ENCODE peak calls at places on chromosomes 4 and X, in eight cellular contexts. K is HepG2, X is Peyer's patch, L is body of pancreas, N is transverse colon, H is thyroid gland, F is uterus, C is suprapubic skin. B is an unnamed sample.

GRCh38 chr4:119053245-119053644 is 82.4 kb upstream of the MYOZ2 start:
- DNase-seq in K (no peak), X (no peak), L (no peak), N (no peak), H (no peak), F (no peak), C (no peak), B (no peak)

GRCh38 chr4:76674995-76675394 is 222.9 kb downstream of the SOWAHB start:
- DNase-seq in K (peak; percentile 8), X (no peak), L (no peak), N (no peak), H (no peak), F (no peak), C (no peak), B (no peak)

GRCh38 chr4:121375262-121375661 is 5.6 kb downstream of the QRFPR start:
- DNase-seq in K (no peak), X (no peak), L (no peak), N (no peak), H (no peak), F (no peak), C (no peak), B (no peak)

GRCh38 chr4:55768291-55768690 is 51.3 kb upstream of the EXOC1L start:
- DNase-seq in K (peak; percentile 20), X (no peak), L (no peak), N (no peak), H (no peak), F (no peak), C (no peak), B (no peak)

GRCh38 chr4:76689079-76689817 is 208.7 kb downstream of the SOWAHB start:
- DNase-seq in K (no peak), X (peak; percentile 73), L (peak; percentile 76), N (peak; percentile 52), H (peak; percentile 56), F (peak; percentile 16), C (no peak), B (peak; percentile 51)

GRCh38 chrX:106608016-106608415 is 3.8 kb upstream of the RADX start:
- DNase-seq in K (no peak), X (no peak), L (peak; percentile 33), N (no peak), H (no peak), F (no peak), C (no peak), B (no peak)

GRCh38 chr4:104015680-104016079 is 295.9 kb upstream of the TACR3 start:
- DNase-seq in K (peak; percentile 7), X (no peak), L (peak; percentile 15), N (no peak), H (no peak), F (no peak), C (no peak), B (no peak)

GRCh38 chrX:9650091-9650490 is 115.6 kb downstream of the GPR143 start:
- DNase-seq in K (no peak), X (no peak), L (no peak), N (no peak), H (no peak), F (peak; percentile 35), C (no peak), B (no peak)

GRCh38 chr4:31545755-31546154 is 825.6 kb downstream of the PCDH7 start:
- DNase-seq in K (no peak), X (no peak), L (no peak), N (no peak), H (no peak), F (no peak), C (no peak), B (no peak)

GRCh38 chrX:3711331-3711917 is 2.0 kb downstream of the PRKX start:
- DNase-seq in K (no peak), X (no peak), L (peak; percentile 6), N (peak; percentile 25), H (no peak), F (no peak), C (no peak), B (peak; percentile 15)

GRCh38 chr4:185254434-185254833 is 45.0 kb downstream of the SNX25 start:
- DNase-seq in K (peak; percentile 58), X (no peak), L (no peak), N (no peak), H (no peak), F (no peak), C (no peak), B (no peak)

GRCh38 chr4:87078987-87079469 is 141.4 kb downstream of the KLHL8 start:
- DNase-seq in K (no peak), X (no peak), L (peak; percentile 38), N (no peak), H (peak; percentile 46), F (peak; percentile 57), C (peak; percentile 85), B (peak; percentile 74)

GRCh38 chr4:24262084-24262483 is 322.3 kb downstream of the DHX15 start:
- DNase-seq in K (no peak), X (no peak), L (no peak), N (no peak), H (peak; percentile 83), F (no peak), C (no peak), B (no peak)

GRCh38 chrX:69015564-69016218 is 149.6 kb downstream of the PJA1 start:
- DNase-seq in K (no peak), X (no peak), L (no peak), N (no peak), H (peak; percentile 46), F (peak; percentile 44), C (no peak), B (no peak)

GRCh38 chr4:84530871-84531270 is 31.8 kb upstream of the NKX6-1 start:
- DNase-seq in K (no peak), X (no peak), L (no peak), N (no peak), H (no peak), F (no peak), C (no peak), B (no peak)

GRCh38 chr4:146343199-146343598 is 128.9 kb downstream of the REELD1 start:
- DNase-seq in K (no peak), X (no peak), L (no peak), N (no peak), H (no peak), F (no peak), C (no peak), B (no peak)

GRCh38 chrX:1449581-1450149 is 3.0 kb downstream of the ASMTL start:
- DNase-seq in K (no peak), X (no peak), L (no peak), N (no peak), H (no peak), F (no peak), C (no peak), B (no peak)

GRCh38 chrX:39688576-39689373 is 409.0 kb downstream of the BCOR start:
- DNase-seq in K (peak; percentile 1), X (peak; percentile 77), L (peak; percentile 75), N (peak; percentile 68), H (peak; percentile 67), F (peak; percentile 66), C (no peak), B (peak; percentile 48)

GRCh38 chrX:134460861-134461218 is 875 bp downstream of the HPRT1 start:
- DNase-seq in K (no peak), X (no peak), L (no peak), N (no peak), H (no peak), F (no peak), C (no peak), B (no peak)

GRCh38 chr4:152678841-152679240 is 956 bp downstream of the TMEM154 start:
- DNase-seq in K (no peak), X (no peak), L (no peak), N (no peak), H (no peak), F (no peak), C (no peak), B (no peak)

GRCh38 chr4:152680988-152681731 is 1.4 kb upstream of the TMEM154 start:
- DNase-seq in K (no peak), X (no peak), L (no peak), N (no peak), H (no peak), F (no peak), C (no peak), B (no peak)

GRCh38 chr4:152682143-152682542 is 2.3 kb upstream of the TMEM154 start:
- DNase-seq in K (no peak), X (no peak), L (no peak), N (no peak), H (no peak), F (no peak), C (no peak), B (no peak)

GRCh38 chr4:152676052-152676854 is 3.5 kb downstream of the TMEM154 start:
- DNase-seq in K (no peak), X (no peak), L (no peak), N (no peak), H (no peak), F (no peak), C (no peak), B (no peak)

GRCh38 chr4:152679414-152680281 is at the start of gene TMEM154:
- DNase-seq in K (no peak), X (peak; percentile 75), L (peak; percentile 55), N (peak; percentile 74), H (peak; percentile 54), F (peak; percentile 18), C (peak; percentile 85), B (peak; percentile 58)
- TF ChIP-seq POLR2A in K (no peak), X (peak; percentile 31), L (peak; percentile 37), N (peak; percentile 74), H (no peak), F (no peak), C (peak; percentile 66), B (no peak)

GRCh38 chr4:98657531-98658286 is 702 bp downstream of the TSPAN5 start:
- DNase-seq in K (no peak), X (peak; percentile 55), L (peak; percentile 29), N (peak; percentile 23), H (peak; percentile 44), F (peak; percentile 41), C (no peak), B (no peak)
- H3K4me1 ChIP-seq in K (peaks cover 8% of the 10 kb centered on the region), X (peaks cover 3% of the 10 kb centered on the region), L (peaks cover 17% of the 10 kb centered on the region), N (peaks cover 6% of the 10 kb centered on the region), H (peaks cover 39% of the 10 kb centered on the region), F (no peaks in the 10 kb centered on the region), C (peaks cover 76% of the 10 kb centered on the region), B (peaks cover 5% of the 10 kb centered on the region)

GRCh38 chrX:101931494-101932248 is at the start of gene ZMAT1:
- DNase-seq in K (peak; percentile 39), X (peak; percentile 87), L (peak; percentile 96), N (peak; percentile 92), H (peak; percentile 93), F (peak; percentile 95), C (peak; percentile 95), B (peak; percentile 94)
- H3K27me3 ChIP-seq in K (no peaks in the 10 kb centered on the region), X (no peaks in the 10 kb centered on the region), L (no peaks in the 10 kb centered on the region), N (no peaks in the 10 kb centered on the region), H (peaks cover 7% of the 10 kb centered on the region), F (peaks cover 6% of the 10 kb centered on the region), C (no peaks in the 10 kb centered on the region), B (peaks cover 5% of the 10 kb centered on the region)

GRCh38 chrX:65999029-65999562 is 40.8 kb downstream of the VSIG4 start:
- DNase-seq in K (no peak), X (no peak), L (no peak), N (no peak), H (no peak), F (no peak), C (no peak), B (no peak)

GRCh38 chrX:66000178-66000577 is 39.7 kb downstream of the VSIG4 start:
- DNase-seq in K (no peak), X (no peak), L (no peak), N (no peak), H (no peak), F (no peak), C (no peak), B (no peak)

GRCh38 chrX:65999563-66000148 is 40.2 kb downstream of the VSIG4 start:
- DNase-seq in K (no peak), X (no peak), L (no peak), N (no peak), H (no peak), F (no peak), C (no peak), B (no peak)

GRCh38 chrX:66000628-66001275 is 39.1 kb downstream of the VSIG4 start:
- DNase-seq in K (no peak), X (no peak), L (no peak), N (no peak), H (no peak), F (no peak), C (no peak), B (no peak)

GRCh38 chrX:65997978-65998717 is 41.7 kb downstream of the VSIG4 start:
- DNase-seq in K (no peak), X (no peak), L (no peak), N (no peak), H (no peak), F (no peak), C (no peak), B (no peak)
- TF ChIP-seq POLR2A in K (no peak), X (no peak), L (no peak), N (no peak), H (no peak), F (no peak), C (no peak), B (no peak)